ENCODE peak calls at places on chromosomes 13 and 19, in eight cellular contexts. W is AG09309, L is glutamatergic neuron, P is nephron progenitor cell, S is thoracic aorta, I is neural crest cell, E is hepatocyte, F is stomach. X is an unnamed sample.

GRCh38 chr19:7549749-7550148 is 14.2 kb downstream of the PNPLA6 start:
- DNase-seq in W (no peak), L (no peak), P (no peak), S (no peak), I (no peak), E (no peak), F (no peak), X (no peak)

GRCh38 chr19:38394488-38394887 is 6.0 kb downstream of the SPRED3 start:
- DNase-seq in W (no peak), L (peak), P (peak), S (no peak), I (peak), E (peak), F (no peak), X (no peak)

GRCh38 chr13:21897140-21897539 is 226.3 kb downstream of the FGF9 start:
- DNase-seq in W (no peak), L (no peak), P (no peak), S (no peak), I (no peak), E (no peak), F (no peak), X (no peak)

GRCh38 chr19:16136185-16137067 is 7.1 kb upstream of the HSH2D start:
- DNase-seq in W (no peak), L (no peak), P (no peak), S (no peak), I (no peak), E (no peak), F (no peak), X (no peak)

GRCh38 chr13:104949840-104950805 is 1585.3 kb downstream of the EFNB2 start:
- DNase-seq in W (no peak), L (no peak), P (no peak), S (no peak), I (no peak), E (no peak), F (no peak), X (no peak)

GRCh38 chr13:51643114-51643881 is 59.0 kb downstream of the WDFY2 start:
- DNase-seq in W (peak), L (no peak), P (no peak), S (no peak), I (no peak), E (no peak), F (no peak), X (no peak)

GRCh38 chr19:10390652-10391286 is 10.4 kb upstream of the TYK2 start:
- DNase-seq in W (no peak), L (peak), P (peak), S (no peak), I (peak), E (peak), F (peak), X (peak)

GRCh38 chr13:20305587-20305986 is 73.5 kb upstream of the GJB6 start:
- DNase-seq in W (no peak), L (no peak), P (no peak), S (no peak), I (no peak), E (no peak), F (no peak), X (no peak)

GRCh38 chr19:30171138-30171635 is 201.0 kb upstream of the ZNF536 start:
- DNase-seq in W (no peak), L (no peak), P (no peak), S (no peak), I (no peak), E (no peak), F (no peak), X (no peak)

GRCh38 chr13:30905932-30906383 is at the start of gene MEDAG:
- DNase-seq in W (no peak), L (peak), P (no peak), S (peak), I (no peak), E (no peak), F (no peak), X (no peak)

GRCh38 chr19:30450101-30450500 is 77.9 kb downstream of the ZNF536 start:
- DNase-seq in W (no peak), L (peak), P (peak), S (no peak), I (peak), E (peak), F (no peak), X (no peak)

GRCh38 chr19:50897612-50898011 is 13.6 kb downstream of the KLK4 start:
- DNase-seq in W (no peak), L (no peak), P (no peak), S (no peak), I (no peak), E (no peak), F (no peak), X (no peak)

GRCh38 chr13:98707309-98707999 is 45.0 kb downstream of the SLC15A1 start:
- DNase-seq in W (no peak), L (no peak), P (no peak), S (no peak), I (no peak), E (no peak), F (no peak), X (no peak)

GRCh38 chr19:1905071-1905862 is at the start of the genes ADAT3 and SCAMP4:
- DNase-seq in W (peak), L (peak), P (peak), S (peak), I (peak), E (peak), F (peak), X (peak)

GRCh38 chr19:39655613-39656012 is at the start of gene LGALS16:
- DNase-seq in W (no peak), L (no peak), P (no peak), S (no peak), I (no peak), E (no peak), F (no peak), X (no peak)

GRCh38 chr19:45211751-45212381 is 33.3 kb downstream of the BLOC1S3 start:
- DNase-seq in W (no peak), L (no peak), P (peak), S (no peak), I (no peak), E (no peak), F (peak), X (peak)

GRCh38 chr19:6161271-6161850 is 25.9 kb downstream of the ACSBG2 start:
- DNase-seq in W (no peak), L (no peak), P (peak), S (no peak), I (no peak), E (peak), F (no peak), X (peak)

GRCh38 chr19:46478356-46478986 is 7.1 kb upstream of the PNMA8A start:
- DNase-seq in W (no peak), L (no peak), P (peak), S (no peak), I (no peak), E (no peak), F (no peak), X (no peak)

GRCh38 chr13:46612258-46612657 is 59.3 kb downstream of the LRCH1 start:
- DNase-seq in W (no peak), L (no peak), P (no peak), S (no peak), I (no peak), E (no peak), F (no peak), X (no peak)

GRCh38 chr19:52590728-52591127 is 20.6 kb downstream of the ZNF701 start:
- DNase-seq in W (no peak), L (no peak), P (no peak), S (no peak), I (no peak), E (no peak), F (no peak), X (no peak)
- TF ChIP-seq CTCF in W (no peak), L (no peak), P (no peak), S (no peak), I (peak), E (peak), F (no peak), X (no peak)

GRCh38 chr13:38223093-38223492 is 126.6 kb upstream of the UFM1 start:
- DNase-seq in W (peak), L (no peak), P (peak), S (no peak), I (no peak), E (peak), F (no peak), X (no peak)

GRCh38 chr13:38226496-38226895 is 123.2 kb upstream of the UFM1 start:
- DNase-seq in W (no peak), L (no peak), P (no peak), S (no peak), I (no peak), E (no peak), F (no peak), X (no peak)

GRCh38 chr13:38228322-38228721 is 121.3 kb upstream of the UFM1 start:
- DNase-seq in W (no peak), L (no peak), P (no peak), S (no peak), I (no peak), E (no peak), F (no peak), X (no peak)
- TF ChIP-seq CTCF in W (no peak), L (no peak), P (no peak), S (no peak), I (no peak), E (no peak), F (no peak), X (no peak)

DNA sequence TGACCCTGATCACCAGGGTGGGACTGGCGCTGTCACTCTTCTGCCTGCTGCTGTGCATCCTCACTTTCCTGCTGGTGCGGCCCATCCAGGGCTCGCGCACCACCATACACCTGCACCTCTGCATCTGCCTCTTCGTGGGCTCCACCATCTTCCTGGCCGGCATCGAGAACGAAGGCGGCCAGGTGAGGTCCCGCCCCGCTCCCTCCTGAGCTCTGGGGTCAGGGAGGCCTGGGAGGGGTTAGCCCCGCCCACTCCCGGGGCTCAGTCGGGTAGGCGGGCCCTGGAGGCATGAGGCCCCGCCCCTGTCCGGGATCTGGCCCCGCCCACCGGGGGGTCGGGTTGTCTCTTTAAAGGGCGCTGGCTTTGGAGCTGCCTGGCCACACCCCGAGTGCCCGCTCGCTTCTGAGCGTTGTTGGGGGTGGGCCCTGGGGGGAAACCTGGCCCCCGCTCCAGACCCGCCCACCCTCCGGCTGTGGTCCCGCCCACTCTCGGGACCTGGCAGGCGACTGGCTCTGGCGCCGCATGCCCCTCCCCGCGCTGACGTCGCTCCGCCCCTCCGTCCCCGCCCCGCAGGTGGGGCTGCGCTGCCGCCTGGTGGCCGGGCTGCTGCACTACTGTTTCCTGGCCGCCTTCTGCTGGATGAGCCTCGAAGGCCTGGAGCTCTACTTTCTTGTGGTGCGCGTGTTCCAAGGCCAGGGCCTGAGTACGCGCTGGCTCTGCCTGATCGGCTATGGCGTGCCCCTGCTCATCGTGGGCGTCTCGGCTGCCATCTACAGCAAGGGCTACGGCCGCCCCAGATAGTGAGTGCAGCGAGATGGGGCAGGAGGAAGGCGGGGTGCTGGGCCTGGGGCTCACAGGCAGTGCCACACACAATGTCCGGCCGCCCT is 13.1 kb downstream of the DDX39A start:
- DNase-seq in W (no peak), L (peak), P (peak), S (no peak), I (peak), E (peak), F (peak), X (peak)
- TF ChIP-seq CTCF in W (peak), L (peak), P (peak), S (peak), I (peak), E (peak), F (peak), X (peak)

DNA sequence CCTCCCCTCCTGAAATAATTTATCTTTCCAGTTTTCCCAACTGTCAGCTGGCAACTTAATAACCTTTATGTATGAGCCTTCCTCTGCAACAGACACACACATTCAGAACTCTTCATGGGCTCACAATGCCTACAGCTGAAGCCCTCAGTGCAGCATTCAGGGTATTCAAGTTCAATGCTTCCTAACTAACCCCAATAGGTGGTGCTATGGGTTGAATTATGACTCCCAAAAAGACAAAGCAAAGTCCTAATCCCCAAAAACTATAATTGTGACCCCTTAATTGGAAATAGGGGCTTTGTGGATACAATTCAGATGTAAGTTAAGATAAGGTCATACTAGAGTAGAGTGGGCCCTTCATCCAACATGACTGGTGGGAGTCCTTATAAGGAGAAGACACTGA is 202.2 kb downstream of the SUCLA2 start:
- DNase-seq in W (peak), L (no peak), P (no peak), S (no peak), I (no peak), E (no peak), F (no peak), X (no peak)
- TF ChIP-seq CTCF in W (peak), L (no peak), P (no peak), S (no peak), I (no peak), E (peak), F (no peak), X (no peak)

DNA sequence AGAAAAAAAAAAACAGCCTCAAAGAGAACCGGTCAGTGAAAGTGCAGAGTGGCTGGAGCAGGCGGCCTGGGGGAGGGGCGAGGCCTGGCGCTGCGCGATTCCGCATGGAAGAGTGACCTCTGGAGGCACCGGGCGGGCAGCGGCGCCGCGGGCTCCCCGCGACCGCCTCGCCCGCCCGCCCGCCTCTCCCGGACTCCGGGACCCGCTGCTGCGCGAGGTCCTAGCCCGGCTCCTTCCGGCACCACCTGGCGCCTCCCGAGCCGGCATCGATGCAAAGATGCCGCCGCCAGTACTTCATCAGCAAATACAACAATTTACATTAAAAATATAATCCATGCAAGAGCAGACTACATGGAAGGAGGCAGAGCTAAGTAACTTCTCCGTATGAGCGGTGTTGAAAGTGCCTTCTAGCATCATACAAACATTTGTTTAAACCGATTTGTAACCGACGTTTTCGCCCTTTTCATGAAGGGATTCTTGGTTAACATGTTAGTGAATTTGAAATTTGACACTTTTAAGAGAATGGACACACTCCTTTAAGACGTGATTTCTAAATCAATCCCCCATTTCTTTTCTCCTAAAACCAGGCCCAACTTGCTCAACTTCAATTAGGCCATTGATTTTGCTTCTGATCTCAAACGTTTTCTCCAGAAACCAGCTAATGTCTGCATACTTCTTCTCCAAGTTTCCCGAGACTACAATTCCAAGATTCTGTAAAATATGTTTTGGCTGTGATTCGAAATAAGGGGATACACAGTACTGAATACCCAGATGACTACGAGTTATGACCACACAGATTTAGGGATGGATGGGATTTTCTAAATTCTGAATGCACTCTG is 2.1 kb downstream of the EFNB2 start:
- DNase-seq in W (no peak), L (peak), P (peak), S (no peak), I (peak), E (peak), F (peak), X (peak)
- TF ChIP-seq CTCF in W (peak), L (peak), P (peak), S (peak), I (peak), E (peak), F (peak), X (no peak)

GRCh38 chr13:114018461-114019055 is 44.7 kb upstream of the C13orf46 start:
- DNase-seq in W (no peak), L (no peak), P (no peak), S (no peak), I (no peak), E (no peak), F (no peak), X (no peak)

GRCh38 chr13:114016321-114017027 is 42.6 kb upstream of the C13orf46 start:
- DNase-seq in W (no peak), L (peak), P (no peak), S (no peak), I (no peak), E (no peak), F (no peak), X (no peak)

GRCh38 chr13:114017966-114018365 is 44.1 kb upstream of the C13orf46 start:
- DNase-seq in W (no peak), L (no peak), P (no peak), S (no peak), I (no peak), E (no peak), F (no peak), X (no peak)

GRCh38 chr13:114015608-114016295 is 41.9 kb upstream of the C13orf46 start:
- DNase-seq in W (no peak), L (peak), P (no peak), S (no peak), I (no peak), E (no peak), F (peak), X (no peak)

GRCh38 chr13:114017028-114017630 is 43.3 kb upstream of the C13orf46 start:
- DNase-seq in W (no peak), L (no peak), P (no peak), S (no peak), I (no peak), E (no peak), F (no peak), X (no peak)
- TF ChIP-seq CTCF in W (peak), L (no peak), P (peak), S (no peak), I (peak), E (peak), F (no peak), X (no peak)

GRCh38 chr13:27018882-27019281 is 152.7 kb downstream of the USP12 start:
- DNase-seq in W (no peak), L (no peak), P (no peak), S (no peak), I (no peak), E (no peak), F (no peak), X (no peak)
- TF ChIP-seq CTCF in W (no peak), L (no peak), P (no peak), S (no peak), I (no peak), E (no peak), F (no peak), X (no peak)

GRCh38 chr19:58513694-58514563 is 2.1 kb upstream of the SLC27A5 start:
- DNase-seq in W (peak), L (peak), P (peak), S (no peak), I (peak), E (peak), F (peak), X (peak)

GRCh38 chr19:58513213-58513693 is 1.5 kb upstream of the SLC27A5 start:
- DNase-seq in W (no peak), L (no peak), P (no peak), S (no peak), I (no peak), E (no peak), F (no peak), X (no peak)

GRCh38 chr19:58509731-58510083 is 2.1 kb downstream of the SLC27A5 start:
- DNase-seq in W (no peak), L (no peak), P (no peak), S (no peak), I (no peak), E (no peak), F (no peak), X (no peak)

GRCh38 chr19:58510084-58510862 is 1.5 kb downstream of the SLC27A5 start:
- DNase-seq in W (no peak), L (no peak), P (no peak), S (no peak), I (no peak), E (no peak), F (no peak), X (no peak)

DNA sequence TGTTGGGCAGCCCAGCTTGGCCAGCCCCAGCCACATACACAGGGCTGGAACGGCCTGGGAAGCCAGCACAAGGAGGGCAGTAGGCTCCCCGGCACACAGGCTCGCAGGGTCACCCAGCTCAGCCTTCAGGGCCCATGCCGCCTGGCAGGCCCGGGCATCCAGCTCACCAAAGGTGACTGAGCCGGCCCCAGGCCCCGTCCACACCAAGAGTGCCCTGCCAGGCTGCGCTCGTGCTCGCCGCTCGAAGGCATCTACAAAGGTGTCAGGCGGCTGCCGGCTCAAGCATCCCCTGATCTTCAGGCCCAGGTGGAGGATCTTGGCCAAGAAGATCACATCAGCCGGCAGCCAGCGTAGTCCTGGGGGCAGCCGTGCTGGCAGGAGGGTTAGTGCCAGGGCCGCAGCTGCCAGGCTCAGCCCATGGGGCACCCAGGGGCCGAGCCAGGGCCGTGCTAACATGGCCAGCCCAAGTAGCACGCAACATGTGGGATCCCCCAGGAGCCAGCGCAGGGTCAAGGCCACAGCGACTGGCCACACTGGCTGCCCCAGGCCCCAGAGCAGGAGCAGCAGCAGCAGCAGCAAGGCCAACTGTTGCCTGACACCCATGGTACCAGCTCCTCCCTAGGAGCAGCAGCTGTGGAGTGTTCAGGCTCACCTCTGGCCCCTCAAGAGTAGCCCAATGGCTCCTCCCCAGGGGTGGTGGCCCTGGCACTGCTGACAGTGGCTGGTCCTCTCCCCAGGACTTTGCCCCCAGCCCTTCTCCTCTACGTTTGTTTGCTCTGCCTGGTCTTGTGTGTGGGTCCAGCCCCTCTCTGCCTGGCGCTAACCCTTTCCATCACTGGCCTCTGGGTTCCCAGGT is at the start of gene SLC27A5:
- DNase-seq in W (no peak), L (no peak), P (no peak), S (no peak), I (no peak), E (peak), F (no peak), X (no peak)
- TF ChIP-seq CTCF in W (no peak), L (no peak), P (no peak), S (no peak), I (no peak), E (no peak), F (no peak), X (no peak)

X was measured in Calu3.